ENCODE peak calls at places on chromosomes 13 and 19, in eight cellular contexts. S is AG04450; L is activated CD8-positive, alpha-beta memory T cell treated with anti-CD3 and anti-CD28 coated beads for 1 hour; W is heart left ventricle; U is stimulated activated CD8-positive, alpha-beta memory T cell treated with anti-CD3 and anti-CD28 coated beads, Interleukin-15, amount 100 ng/mL, for 4 hours; K is left cardiac atrium; G is left colon; I is progenitor cell of endocrine pancreas. V is an unnamed sample.

GRCh38 chr19:1106841-1107654 is 3.3 kb downstream of the GPX4 start:
- DNase-seq in S (no peak), L (no peak), W (no peak), U (no peak), K (no peak), G (no peak), I (no peak), V (no peak)

GRCh38 chr19:3982701-3983541 is 2.3 kb downstream of the EEF2 start:
- DNase-seq in S (no peak), L (no peak), W (peak; percentile 26), U (no peak), K (no peak), G (no peak), I (no peak), V (no peak)

GRCh38 chr19:2253106-2254051 is 2.8 kb downstream of the JSRP1 start:
- DNase-seq in S (no peak), L (no peak), W (no peak), U (no peak), K (no peak), G (no peak), I (no peak), V (no peak)

GRCh38 chr19:6271721-6272410 is 7.9 kb downstream of the MLLT1 start:
- DNase-seq in S (no peak), L (no peak), W (peak; percentile 94), U (no peak), K (peak; percentile 94), G (peak; percentile 75), I (no peak), V (peak; percentile 95)

GRCh38 chr19:48424694-48425219 is 21.0 kb upstream of the GRWD1 start:
- DNase-seq in S (no peak), L (no peak), W (no peak), U (no peak), K (no peak), G (no peak), I (no peak), V (no peak)

GRCh38 chr19:11423804-11424318 is 4.7 kb upstream of the RGL3 start:
- DNase-seq in S (no peak), L (no peak), W (peak; percentile 24), U (no peak), K (no peak), G (no peak), I (no peak), V (no peak)

GRCh38 chr13:88031980-88032562 is 360.9 kb downstream of the SLITRK5 start:
- DNase-seq in S (no peak), L (no peak), W (no peak), U (no peak), K (no peak), G (no peak), I (no peak), V (no peak)

GRCh38 chr13:47484564-47484963 is 516.5 kb downstream of the SUCLA2 start:
- DNase-seq in S (peak; percentile 52), L (no peak), W (no peak), U (no peak), K (no peak), G (no peak), I (no peak), V (no peak)

GRCh38 chr19:14577885-14578427 is 4.9 kb upstream of the CLEC17A start:
- DNase-seq in S (no peak), L (no peak), W (no peak), U (no peak), K (no peak), G (no peak), I (no peak), V (no peak)

GRCh38 chr13:102779426-102780159 is 6.0 kb upstream of the TEX30 start:
- DNase-seq in S (no peak), L (no peak), W (no peak), U (no peak), K (no peak), G (no peak), I (no peak), V (no peak)

GRCh38 chr13:37870895-37871550 is 1.5 kb upstream of the TRPC4 start:
- DNase-seq in S (no peak), L (no peak), W (no peak), U (no peak), K (no peak), G (no peak), I (no peak), V (no peak)

GRCh38 chr13:34617684-34618083 is 324.4 kb upstream of the NBEA start:
- DNase-seq in S (no peak), L (no peak), W (no peak), U (no peak), K (no peak), G (no peak), I (no peak), V (no peak)

GRCh38 chr13:59356607-59357006 is 807.1 kb downstream of the DIAPH3 start:
- DNase-seq in S (peak; percentile 16), L (no peak), W (peak; percentile 93), U (no peak), K (peak; percentile 90), G (peak; percentile 45), I (no peak), V (peak; percentile 90)

GRCh38 chr19:46902402-46902766 is 41.6 kb downstream of the ARHGAP35 start:
- DNase-seq in S (no peak), L (no peak), W (no peak), U (no peak), K (no peak), G (no peak), I (no peak), V (no peak)

GRCh38 chr13:98267080-98267912 is 90.2 kb upstream of the RNF113B start:
- DNase-seq in S (peak; percentile 51), L (no peak), W (no peak), U (no peak), K (no peak), G (peak; percentile 84), I (no peak), V (no peak)

GRCh38 chr13:98890186-98890585 is 87.7 kb downstream of the DOCK9 start:
- DNase-seq in S (peak; percentile 30), L (no peak), W (no peak), U (no peak), K (no peak), G (no peak), I (no peak), V (no peak)

GRCh38 chr13:112756967-112757758 is 67.3 kb downstream of the ATP11A start:
- DNase-seq in S (no peak), L (no peak), W (no peak), U (no peak), K (no peak), G (no peak), I (no peak), V (no peak)

GRCh38 chr19:51729781-51730180 is 6.0 kb upstream of the HAS1 start:
- DNase-seq in S (no peak), L (no peak), W (no peak), U (no peak), K (no peak), G (no peak), I (no peak), V (no peak)

GRCh38 chr13:89465366-89465765 is 1794.2 kb downstream of the SLITRK5 start:
- DNase-seq in S (no peak), L (no peak), W (no peak), U (no peak), K (no peak), G (no peak), I (no peak), V (no peak)

GRCh38 chr19:45164577-45165335 is 4.0 kb upstream of the NKPD1 start:
- DNase-seq in S (no peak), L (no peak), W (peak; percentile 50), U (peak; percentile 17), K (peak; percentile 78), G (peak; percentile 88), I (no peak), V (peak; percentile 61)

GRCh38 chr13:50843256-50844043 is at the start of gene DLEU7:
- DNase-seq in S (no peak), L (no peak), W (no peak), U (no peak), K (peak; percentile 22), G (no peak), I (peak; percentile 25), V (peak; percentile 40)

GRCh38 chr13:69264362-69265334 is 843.0 kb upstream of the ATXN8OS start:
- DNase-seq in S (no peak), L (no peak), W (no peak), U (no peak), K (no peak), G (no peak), I (no peak), V (no peak)

GRCh38 chr13:74288361-74288911 is 154.2 kb upstream of the KLF12 start:
- DNase-seq in S (no peak), L (no peak), W (peak; percentile 51), U (no peak), K (peak; percentile 53), G (peak; percentile 53), I (no peak), V (peak; percentile 57)

GRCh38 chr13:94327318-94327717 is 152.2 kb downstream of the DCT start:
- DNase-seq in S (no peak), L (no peak), W (no peak), U (no peak), K (no peak), G (no peak), I (no peak), V (no peak)

GRCh38 chr13:29845440-29846056 is 4.9 kb downstream of the UBL3 start:
- DNase-seq in S (no peak), L (no peak), W (no peak), U (no peak), K (no peak), G (no peak), I (no peak), V (no peak)

GRCh38 chr19:20066861-20067260 is 10.9 kb upstream of the ZNF90 start:
- DNase-seq in S (no peak), L (no peak), W (no peak), U (no peak), K (no peak), G (no peak), I (no peak), V (no peak)

GRCh38 chr13:25906211-25906661 is 145.6 kb downstream of the SHISA2 start:
- DNase-seq in S (no peak), L (no peak), W (no peak), U (no peak), K (no peak), G (no peak), I (no peak), V (no peak)

GRCh38 chr13:84433024-84433423 is 550.8 kb upstream of the SLITRK1 start:
- DNase-seq in S (peak; percentile 61), L (no peak), W (no peak), U (no peak), K (no peak), G (no peak), I (no peak), V (no peak)

GRCh38 chr13:20993661-20994440 is 67.5 kb downstream of the LATS2 start:
- DNase-seq in S (no peak), L (no peak), W (no peak), U (no peak), K (no peak), G (no peak), I (no peak), V (no peak)

GRCh38 chr19:15170345-15170744 is 30.4 kb downstream of the NOTCH3 start:
- DNase-seq in S (no peak), L (no peak), W (no peak), U (no peak), K (no peak), G (no peak), I (no peak), V (no peak)

GRCh38 chr13:27367570-27367969 is 56.8 kb upstream of the GTF3A start:
- DNase-seq in S (no peak), L (no peak), W (no peak), U (no peak), K (no peak), G (no peak), I (no peak), V (no peak)

GRCh38 chr13:94331281-94331680 is 148.2 kb downstream of the DCT start:
- DNase-seq in S (no peak), L (no peak), W (no peak), U (no peak), K (no peak), G (no peak), I (no peak), V (no peak)

GRCh38 chr13:73224708-73225107 is 165.9 kb downstream of the KLF5 start:
- DNase-seq in S (no peak), L (no peak), W (no peak), U (no peak), K (no peak), G (no peak), I (no peak), V (no peak)

V was measured in Right ventricle myocardium superior.